ENCODE peak calls at places on chromosomes 5 and 9, in ten cellular contexts. O is Panc1; Y is heart left ventricle; A is hepatic stellate cell; Z is EH; F is EL; N is pons; D is activated naive CD8-positive, alpha-beta T cell treated with anti-CD3 and anti-CD28 coated beads, Interleukin-2, amount 50 U/mL, for 24 hours; L is fibroblast of the conjunctiva; X is M059J. C is an unnamed sample.

GRCh38 chr5:33330992-33331391 is 109.8 kb upstream of the TARS1 start:
- DNase-seq in O (no peak), Y (no peak), A (no peak), Z (no peak), F (no peak), N (no peak), D (no peak), L (no peak), X (no peak), C (no peak)

GRCh38 chr9:112112941-112113399 is 62.1 kb downstream of the SUSD1 start:
- DNase-seq in O (peak; percentile 20), Y (no peak), A (peak; percentile 23), Z (no peak), F (no peak), N (no peak), D (no peak), L (no peak), X (peak; percentile 85), C (no peak)

GRCh38 chr5:79025054-79025465 is 40.0 kb upstream of the ARSB start:
- DNase-seq in O (no peak), Y (peak; percentile 57), A (peak; percentile 43), Z (peak; percentile 76), F (peak; percentile 68), N (peak; percentile 54), D (peak; percentile 70), L (peak; percentile 47), X (peak; percentile 49), C (peak; percentile 10)

GRCh38 chr9:97388721-97389238 is 23.1 kb upstream of the TDRD7 start:
- DNase-seq in O (no peak), Y (no peak), A (no peak), Z (no peak), F (peak; percentile 23), N (no peak), D (peak; percentile 61), L (no peak), X (peak; percentile 47), C (no peak)

GRCh38 chr5:159451197-159452052 is 121.1 kb upstream of the IL12B start:
- DNase-seq in O (peak; percentile 80), Y (peak; percentile 70), A (peak; percentile 81), Z (peak; percentile 97), F (peak; percentile 94), N (peak; percentile 21), D (no peak), L (peak; percentile 90), X (peak; percentile 95), C (peak; percentile 77)

GRCh38 chr5:176750144-176750543 is 60.2 kb upstream of the UNC5A start:
- DNase-seq in O (no peak), Y (no peak), A (no peak), Z (no peak), F (no peak), N (no peak), D (no peak), L (no peak), X (no peak), C (no peak)

GRCh38 chr5:77333036-77333435 is 122.6 kb downstream of the PDE8B start:
- DNase-seq in O (no peak), Y (no peak), A (no peak), Z (no peak), F (no peak), N (no peak), D (no peak), L (no peak), X (no peak), C (no peak)

GRCh38 chr5:1374680-1375055 is 29.8 kb upstream of the CLPTM1L start:
- DNase-seq in O (no peak), Y (no peak), A (no peak), Z (peak; percentile 7), F (peak; percentile 8), N (no peak), D (no peak), L (no peak), X (peak; percentile 45), C (no peak)

GRCh38 chr9:128153947-128154695 is 4.9 kb downstream of the LCN2 start:
- DNase-seq in O (no peak), Y (peak; percentile 19), A (no peak), Z (no peak), F (no peak), N (no peak), D (no peak), L (no peak), X (no peak), C (no peak)

GRCh38 chr5:32210151-32210550 is 36.0 kb upstream of the GOLPH3 start:
- DNase-seq in O (no peak), Y (no peak), A (no peak), Z (no peak), F (no peak), N (no peak), D (no peak), L (no peak), X (no peak), C (no peak)

GRCh38 chr9:122695696-122696095 is 20.8 kb downstream of the OR1L3 start:
- DNase-seq in O (no peak), Y (no peak), A (no peak), Z (peak; percentile 2), F (no peak), N (no peak), D (no peak), L (no peak), X (peak; percentile 7), C (no peak)

GRCh38 chr5:15757103-15757502 is 257.1 kb downstream of the FBXL7 start:
- DNase-seq in O (no peak), Y (no peak), A (peak; percentile 4), Z (peak; percentile 80), F (peak; percentile 74), N (no peak), D (no peak), L (no peak), X (peak; percentile 50), C (peak; percentile 71)

GRCh38 chr9:130266236-130267098 is 907 bp downstream of the HMCN2 start:
- DNase-seq in O (no peak), Y (no peak), A (no peak), Z (no peak), F (no peak), N (no peak), D (no peak), L (no peak), X (no peak), C (no peak)

GRCh38 chr5:124996764-124997077 is 250.3 kb upstream of the ZNF608 start:
- DNase-seq in O (no peak), Y (no peak), A (no peak), Z (peak; percentile 71), F (peak; percentile 53), N (no peak), D (no peak), L (no peak), X (peak; percentile 53), C (peak; percentile 14)

GRCh38 chr9:22622823-22623222 is 176.2 kb downstream of the DMRTA1 start:
- DNase-seq in O (no peak), Y (no peak), A (no peak), Z (no peak), F (no peak), N (peak; percentile 6), D (no peak), L (no peak), X (no peak), C (no peak)

GRCh38 chr5:176676361-176676824 is 29.1 kb downstream of the TSPAN17 start:
- DNase-seq in O (no peak), Y (peak; percentile 66), A (peak; percentile 89), Z (peak; percentile 74), F (peak; percentile 69), N (no peak), D (no peak), L (no peak), X (peak; percentile 86), C (no peak)

GRCh38 chr5:134642931-134643530 is 5.6 kb upstream of the SEC24A start:
- DNase-seq in O (no peak), Y (no peak), A (no peak), Z (no peak), F (no peak), N (no peak), D (no peak), L (no peak), X (no peak), C (no peak)

GRCh38 chr5:119274767-119275130 is 81.1 kb upstream of the TNFAIP8 start:
- DNase-seq in O (peak; percentile 15), Y (no peak), A (peak; percentile 39), Z (peak; percentile 80), F (peak; percentile 73), N (no peak), D (no peak), L (no peak), X (peak; percentile 86), C (peak; percentile 59)

GRCh38 chr9:98209530-98209929 is 17.1 kb upstream of the CORO2A start:
- DNase-seq in O (no peak), Y (no peak), A (no peak), Z (no peak), F (no peak), N (no peak), D (no peak), L (no peak), X (no peak), C (no peak)

GRCh38 chr5:93062548-93062947 is 518.5 kb downstream of the NR2F1-AS1 start:
- DNase-seq in O (no peak), Y (no peak), A (no peak), Z (peak; percentile 33), F (peak; percentile 29), N (peak; percentile 48), D (no peak), L (no peak), X (peak; percentile 36), C (no peak)

GRCh38 chr9:129235931-129236331 is 57.9 kb upstream of the IER5L start:
- DNase-seq in O (no peak), Y (peak; percentile 10), A (no peak), Z (no peak), F (no peak), N (no peak), D (peak; percentile 32), L (no peak), X (no peak), C (no peak)

GRCh38 chr5:22372376-22372775 is 480.8 kb downstream of the CDH12 start:
- DNase-seq in O (no peak), Y (no peak), A (no peak), Z (no peak), F (no peak), N (peak; percentile 22), D (no peak), L (peak; percentile 16), X (peak; percentile 24), C (no peak)

GRCh38 chr5:56698463-56699381 is 116.6 kb upstream of the MAP3K1 start:
- DNase-seq in O (no peak), Y (no peak), A (no peak), Z (no peak), F (no peak), N (no peak), D (no peak), L (no peak), X (no peak), C (no peak)

GRCh38 chr9:13971910-13972655 is 341.9 kb downstream of the NFIB start:
- DNase-seq in O (no peak), Y (no peak), A (no peak), Z (no peak), F (no peak), N (no peak), D (no peak), L (no peak), X (no peak), C (no peak)

GRCh38 chr5:102971693-102972293 is 148.1 kb downstream of the GIN1 start:
- DNase-seq in O (no peak), Y (no peak), A (peak; percentile 9), Z (peak; percentile 68), F (peak; percentile 30), N (peak; percentile 38), D (no peak), L (peak; percentile 43), X (peak; percentile 41), C (peak; percentile 23)

GRCh38 chr5:109191153-109191558 is 218.6 kb downstream of the PJA2 start:
- DNase-seq in O (no peak), Y (no peak), A (peak; percentile 9), Z (peak; percentile 34), F (peak; percentile 26), N (no peak), D (no peak), L (peak; percentile 45), X (peak; percentile 60), C (no peak)

GRCh38 chr5:60535198-60535597 is 164.8 kb downstream of the DEPDC1B start:
- DNase-seq in O (no peak), Y (no peak), A (no peak), Z (no peak), F (no peak), N (no peak), D (no peak), L (no peak), X (no peak), C (no peak)